ENCODE peak calls at places on chromosomes 12 and 14, in eight cellular contexts. One of them, this sample, is unnamed. For H3K4me1, the result is how much of the 10 kb centered on the place peaks cover.

GRCh38 chr12:55034218-55034617 is 14.4 kb downstream of the NEUROD4 start:
- DNase-seq in tibial artery: no peak
- DNase-seq in hepatocyte: no peak
- DNase-seq in heart right ventricle: no peak
- DNase-seq in astrocyte: no peak
- DNase-seq in left lung: no peak
- DNase-seq in prostate gland: no peak
- DNase-seq in breast epithelium: no peak
- DNase-seq in this sample: no peak

GRCh38 chr14:92481811-92482559 is 31.6 kb upstream of the RIN3 start:
- DNase-seq in tibial artery: no peak
- DNase-seq in hepatocyte: no peak
- DNase-seq in heart right ventricle: no peak
- DNase-seq in astrocyte: no peak
- DNase-seq in left lung: no peak
- DNase-seq in prostate gland: no peak
- DNase-seq in breast epithelium: no peak
- DNase-seq in this sample: no peak

GRCh38 chr12:42961395-42961794 is 371.8 kb upstream of the PRICKLE1 start:
- DNase-seq in tibial artery: no peak
- DNase-seq in hepatocyte: peak
- DNase-seq in heart right ventricle: no peak
- DNase-seq in astrocyte: peak
- DNase-seq in left lung: no peak
- DNase-seq in prostate gland: peak
- DNase-seq in breast epithelium: no peak
- DNase-seq in this sample: no peak

GRCh38 chr12:86723326-86723725 is 467.1 kb upstream of the MGAT4C start:
- DNase-seq in tibial artery: no peak
- DNase-seq in hepatocyte: no peak
- DNase-seq in heart right ventricle: no peak
- DNase-seq in astrocyte: no peak
- DNase-seq in left lung: no peak
- DNase-seq in prostate gland: no peak
- DNase-seq in breast epithelium: no peak
- DNase-seq in this sample: no peak

GRCh38 chr14:93759781-93760307 is 28.4 kb downstream of the PRIMA1 start:
- DNase-seq in tibial artery: peak
- DNase-seq in hepatocyte: no peak
- DNase-seq in heart right ventricle: peak
- DNase-seq in astrocyte: no peak
- DNase-seq in left lung: no peak
- DNase-seq in prostate gland: peak
- DNase-seq in breast epithelium: no peak
- DNase-seq in this sample: no peak

GRCh38 chr14:99137001-99137700 is 134.8 kb downstream of the BCL11B start:
- DNase-seq in tibial artery: peak
- DNase-seq in hepatocyte: no peak
- DNase-seq in heart right ventricle: no peak
- DNase-seq in astrocyte: no peak
- DNase-seq in left lung: no peak
- DNase-seq in prostate gland: no peak
- DNase-seq in breast epithelium: peak
- DNase-seq in this sample: no peak

GRCh38 chr12:7113389-7113871 is 4.4 kb upstream of the C1RL start:
- DNase-seq in tibial artery: peak
- DNase-seq in hepatocyte: peak
- DNase-seq in heart right ventricle: no peak
- DNase-seq in astrocyte: no peak
- DNase-seq in left lung: peak
- DNase-seq in prostate gland: no peak
- DNase-seq in breast epithelium: no peak
- DNase-seq in this sample: peak

GRCh38 chr14:71460091-71460490 is 472.1 kb upstream of the RGS6 start:
- DNase-seq in tibial artery: no peak
- DNase-seq in hepatocyte: no peak
- DNase-seq in heart right ventricle: no peak
- DNase-seq in astrocyte: peak
- DNase-seq in left lung: no peak
- DNase-seq in prostate gland: no peak
- DNase-seq in breast epithelium: no peak
- DNase-seq in this sample: no peak

GRCh38 chr14:70641548-70642312 is at the start of gene TTC9:
- DNase-seq in tibial artery: no peak
- DNase-seq in hepatocyte: peak
- DNase-seq in heart right ventricle: no peak
- DNase-seq in astrocyte: no peak
- DNase-seq in left lung: no peak
- DNase-seq in prostate gland: no peak
- DNase-seq in breast epithelium: no peak
- DNase-seq in this sample: no peak

GRCh38 chr14:75634848-75635247 is 25.8 kb downstream of the ERG28 start:
- DNase-seq in tibial artery: no peak
- DNase-seq in hepatocyte: no peak
- DNase-seq in heart right ventricle: no peak
- DNase-seq in astrocyte: no peak
- DNase-seq in left lung: no peak
- DNase-seq in prostate gland: peak
- DNase-seq in breast epithelium: no peak
- DNase-seq in this sample: no peak

GRCh38 chr14:65206448-65207096 is 104.3 kb upstream of the MAX start:
- DNase-seq in tibial artery: no peak
- DNase-seq in hepatocyte: no peak
- DNase-seq in heart right ventricle: no peak
- DNase-seq in astrocyte: peak
- DNase-seq in left lung: no peak
- DNase-seq in prostate gland: no peak
- DNase-seq in breast epithelium: no peak
- DNase-seq in this sample: no peak

GRCh38 chr12:54879132-54879531 is 24.8 kb downstream of the MUCL1 start:
- DNase-seq in tibial artery: no peak
- DNase-seq in hepatocyte: no peak
- DNase-seq in heart right ventricle: no peak
- DNase-seq in astrocyte: no peak
- DNase-seq in left lung: no peak
- DNase-seq in prostate gland: no peak
- DNase-seq in breast epithelium: no peak
- DNase-seq in this sample: no peak

GRCh38 chr14:65483647-65484046 is 71.1 kb downstream of the FUT8 start:
- DNase-seq in tibial artery: no peak
- DNase-seq in hepatocyte: no peak
- DNase-seq in heart right ventricle: no peak
- DNase-seq in astrocyte: peak
- DNase-seq in left lung: no peak
- DNase-seq in prostate gland: no peak
- DNase-seq in breast epithelium: no peak
- DNase-seq in this sample: no peak

GRCh38 chr14:22570132-22570949 is 18.7 kb downstream of the DAD1 start:
- DNase-seq in tibial artery: no peak
- DNase-seq in hepatocyte: peak
- DNase-seq in heart right ventricle: peak
- DNase-seq in astrocyte: peak
- DNase-seq in left lung: no peak
- DNase-seq in prostate gland: peak
- DNase-seq in breast epithelium: no peak
- DNase-seq in this sample: peak

GRCh38 chr12:106495354-106495965 is 87.3 kb upstream of the RFX4 start:
- DNase-seq in tibial artery: no peak
- DNase-seq in hepatocyte: no peak
- DNase-seq in heart right ventricle: no peak
- DNase-seq in astrocyte: no peak
- DNase-seq in left lung: no peak
- DNase-seq in prostate gland: no peak
- DNase-seq in breast epithelium: no peak
- DNase-seq in this sample: no peak

GRCh38 chr12:124379938-124380754 is 85.3 kb downstream of the RFLNA start:
- DNase-seq in tibial artery: peak
- DNase-seq in hepatocyte: peak
- DNase-seq in heart right ventricle: peak
- DNase-seq in astrocyte: peak
- DNase-seq in left lung: peak
- DNase-seq in prostate gland: peak
- DNase-seq in breast epithelium: no peak
- DNase-seq in this sample: no peak

DNA sequence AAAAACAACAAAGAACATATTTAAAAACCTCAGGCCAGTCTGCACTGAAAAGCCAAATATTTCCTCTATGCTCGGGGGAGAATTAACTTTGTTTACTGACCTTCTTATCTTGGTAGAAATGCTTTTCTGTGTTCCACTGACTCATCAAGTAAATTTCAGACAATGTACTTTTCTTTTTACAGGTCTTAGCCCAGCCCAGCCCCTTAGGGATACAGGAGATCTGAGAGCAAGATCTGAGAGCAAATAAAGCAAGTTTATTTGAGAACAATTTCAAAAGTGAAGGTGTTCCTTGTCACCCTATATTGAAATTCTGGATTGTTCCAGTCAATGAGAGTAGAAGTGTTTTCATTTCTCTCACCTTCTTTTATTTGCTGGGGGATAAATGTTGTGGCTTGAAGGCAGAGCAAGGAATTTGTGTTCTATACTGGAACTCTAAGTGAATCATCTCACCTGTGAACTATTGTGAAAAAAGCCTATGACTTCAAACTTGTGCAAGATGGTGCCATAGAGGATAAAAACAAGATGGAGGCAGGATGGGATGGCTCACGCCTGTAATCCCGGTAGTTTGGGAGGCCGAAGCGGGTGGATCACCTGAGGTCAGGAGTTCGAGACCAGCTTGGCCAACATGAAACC is 7.9 kb upstream of the GPRC5A start:
- DNase-seq in tibial artery: no peak
- DNase-seq in hepatocyte: peak
- DNase-seq in heart right ventricle: no peak
- DNase-seq in astrocyte: peak
- DNase-seq in left lung: no peak
- DNase-seq in prostate gland: peak
- DNase-seq in breast epithelium: no peak
- DNase-seq in this sample: no peak
- H3K4me3 ChIP-seq in tibial artery: no peak
- H3K4me3 ChIP-seq in hepatocyte: no peak
- H3K4me3 ChIP-seq in heart right ventricle: no peak
- H3K4me3 ChIP-seq in astrocyte: no peak
- H3K4me3 ChIP-seq in left lung: no peak
- H3K4me3 ChIP-seq in prostate gland: no peak
- H3K4me3 ChIP-seq in breast epithelium: no peak
- H3K4me3 ChIP-seq in this sample: no peak

GRCh38 chr12:111439657-111440151 is 34.0 kb downstream of the SH2B3 start:
- DNase-seq in tibial artery: no peak
- DNase-seq in hepatocyte: no peak
- DNase-seq in heart right ventricle: no peak
- DNase-seq in astrocyte: no peak
- DNase-seq in left lung: peak
- DNase-seq in prostate gland: no peak
- DNase-seq in breast epithelium: no peak
- DNase-seq in this sample: no peak

GRCh38 chr12:111436811-111437210 is 31.1 kb downstream of the SH2B3 start:
- DNase-seq in tibial artery: no peak
- DNase-seq in hepatocyte: no peak
- DNase-seq in heart right ventricle: no peak
- DNase-seq in astrocyte: no peak
- DNase-seq in left lung: no peak
- DNase-seq in prostate gland: no peak
- DNase-seq in breast epithelium: no peak
- DNase-seq in this sample: no peak

GRCh38 chr12:111440152-111440551 is 34.4 kb downstream of the SH2B3 start:
- DNase-seq in tibial artery: peak
- DNase-seq in hepatocyte: no peak
- DNase-seq in heart right ventricle: no peak
- DNase-seq in astrocyte: no peak
- DNase-seq in left lung: peak
- DNase-seq in prostate gland: no peak
- DNase-seq in breast epithelium: no peak
- DNase-seq in this sample: no peak

GRCh38 chr12:111437816-111438454 is 32.2 kb downstream of the SH2B3 start:
- DNase-seq in tibial artery: peak
- DNase-seq in hepatocyte: no peak
- DNase-seq in heart right ventricle: no peak
- DNase-seq in astrocyte: peak
- DNase-seq in left lung: peak
- DNase-seq in prostate gland: no peak
- DNase-seq in breast epithelium: no peak
- DNase-seq in this sample: no peak

GRCh38 chr12:111438501-111438900 is 32.8 kb downstream of the SH2B3 start:
- DNase-seq in tibial artery: no peak
- DNase-seq in hepatocyte: peak
- DNase-seq in heart right ventricle: no peak
- DNase-seq in astrocyte: peak
- DNase-seq in left lung: no peak
- DNase-seq in prostate gland: no peak
- DNase-seq in breast epithelium: no peak
- DNase-seq in this sample: peak
- H3K4me1 ChIP-seq in tibial artery: under half
- H3K4me1 ChIP-seq in hepatocyte: under half
- H3K4me1 ChIP-seq in heart right ventricle: half or more
- H3K4me1 ChIP-seq in astrocyte: half or more
- H3K4me1 ChIP-seq in left lung: half or more
- H3K4me1 ChIP-seq in prostate gland: under half
- H3K4me1 ChIP-seq in breast epithelium: under half
- H3K4me1 ChIP-seq in this sample: half or more

DNA sequence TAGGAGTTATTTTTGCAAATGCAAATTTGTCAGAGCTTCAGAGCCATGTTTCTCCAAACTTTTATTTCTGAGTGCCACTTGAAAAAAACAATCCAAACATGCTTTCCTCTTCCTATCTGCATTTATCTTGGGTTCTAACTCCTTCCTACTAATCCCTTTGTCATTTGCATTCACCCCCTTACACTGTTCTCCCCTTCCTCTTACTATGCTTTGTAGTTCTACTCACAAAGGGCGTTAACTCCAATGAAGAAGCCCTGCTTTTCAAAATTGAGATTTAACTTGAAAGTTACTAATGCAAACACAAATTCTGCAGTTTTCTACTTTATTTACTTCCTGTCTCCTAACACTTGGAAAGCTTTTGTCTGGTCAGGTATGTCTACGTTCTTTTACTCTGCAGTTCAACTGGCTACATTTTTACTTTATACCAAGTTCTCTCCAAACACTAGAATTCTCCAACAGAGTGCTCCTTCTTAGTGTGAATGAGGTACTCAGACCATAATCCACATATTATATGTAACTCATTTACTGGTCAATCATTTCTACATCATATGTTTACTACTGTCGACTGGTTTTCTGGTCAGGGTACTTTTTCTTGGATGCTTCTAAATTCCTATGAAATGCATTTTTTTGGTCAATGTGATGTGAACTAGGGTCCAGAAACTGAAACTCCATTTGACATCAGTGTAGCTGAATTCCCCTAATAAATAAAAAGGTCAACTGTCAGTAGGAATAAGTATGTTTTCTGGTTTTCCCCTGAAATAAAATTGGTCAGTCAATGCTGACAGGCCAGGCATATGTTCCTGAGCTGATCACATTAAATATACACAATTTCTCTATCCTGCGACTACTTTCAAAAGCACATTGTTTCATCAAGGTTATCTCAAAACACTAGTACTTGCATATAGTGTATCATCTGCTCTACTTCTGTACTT is 51.2 kb upstream of the OR5AU1 start:
- DNase-seq in tibial artery: no peak
- DNase-seq in hepatocyte: no peak
- DNase-seq in heart right ventricle: no peak
- DNase-seq in astrocyte: no peak
- DNase-seq in left lung: no peak
- DNase-seq in prostate gland: no peak
- DNase-seq in breast epithelium: no peak
- DNase-seq in this sample: no peak
- H3K27ac ChIP-seq in tibial artery: no peak
- H3K27ac ChIP-seq in hepatocyte: no peak
- H3K27ac ChIP-seq in heart right ventricle: no peak
- H3K27ac ChIP-seq in astrocyte: no peak
- H3K27ac ChIP-seq in left lung: no peak
- H3K27ac ChIP-seq in prostate gland: no peak
- H3K27ac ChIP-seq in breast epithelium: no peak
- H3K27ac ChIP-seq in this sample: no peak

GRCh38 chr12:65895759-65896656 is 71.7 kb downstream of the HMGA2 start:
- DNase-seq in tibial artery: no peak
- DNase-seq in hepatocyte: peak
- DNase-seq in heart right ventricle: no peak
- DNase-seq in astrocyte: peak
- DNase-seq in left lung: no peak
- DNase-seq in prostate gland: no peak
- DNase-seq in breast epithelium: no peak
- DNase-seq in this sample: no peak
- H3K4me3 ChIP-seq in tibial artery: no peak
- H3K4me3 ChIP-seq in hepatocyte: no peak
- H3K4me3 ChIP-seq in heart right ventricle: no peak
- H3K4me3 ChIP-seq in astrocyte: peak
- H3K4me3 ChIP-seq in left lung: no peak
- H3K4me3 ChIP-seq in prostate gland: no peak
- H3K4me3 ChIP-seq in breast epithelium: no peak
- H3K4me3 ChIP-seq in this sample: no peak